ENCODE peak calls at places on chromosomes 7 and 10, in five cellular contexts. R is CD4-positive, alpha-beta T cell; T is OCI-LY7; A is adrenal gland; P is MCF 10A. W is an unnamed sample.

GRCh38 chr7:101882595-101883564 is 65.5 kb downstream of the CUX1 start:
- DNase-seq in R (no peak), T (peak; percentile 64), A (peak; percentile 96), P (peak; percentile 100), W (peak; percentile 61)

GRCh38 chr10:47033541-47034270 is 122.5 kb downstream of the PTPN20 start:
- DNase-seq in R (no peak), T (no peak), A (no peak), P (no peak), W (no peak)

GRCh38 chr10:28241766-28242399 is 61.0 kb downstream of the MPP7 start:
- DNase-seq in R (peak; percentile 26), T (peak; percentile 62), A (no peak), P (peak; percentile 64), W (no peak)

GRCh38 chr7:129657363-129657762 is 45.8 kb downstream of the NRF1 start:
- DNase-seq in R (no peak), T (no peak), A (no peak), P (peak; percentile 83), W (no peak)

GRCh38 chr7:4136501-4137110 is 545.5 kb upstream of the FOXK1 start:
- DNase-seq in R (no peak), T (no peak), A (no peak), P (no peak), W (no peak)

GRCh38 chr10:122878799-122879338 is 512 bp downstream of the FAM24B start:
- DNase-seq in R (no peak), T (peak; percentile 11), A (no peak), P (peak; percentile 28), W (no peak)

GRCh38 chr7:26487780-26488535 is 196.3 kb downstream of the SNX10 start:
- DNase-seq in R (no peak), T (no peak), A (no peak), P (no peak), W (no peak)

GRCh38 chr10:121553861-121554264 is 44.4 kb downstream of the FGFR2 start:
- DNase-seq in R (no peak), T (no peak), A (no peak), P (peak; percentile 48), W (no peak)

GRCh38 chr7:82017334-82017943 is 247.6 kb upstream of the HGF start:
- DNase-seq in R (no peak), T (peak; percentile 19), A (no peak), P (peak; percentile 28), W (no peak)
- TF ChIP-seq CTCF in R (no peak), T (peak; percentile 82), A (peak; percentile 46), P (peak; percentile 28), W (no peak)

DNA sequence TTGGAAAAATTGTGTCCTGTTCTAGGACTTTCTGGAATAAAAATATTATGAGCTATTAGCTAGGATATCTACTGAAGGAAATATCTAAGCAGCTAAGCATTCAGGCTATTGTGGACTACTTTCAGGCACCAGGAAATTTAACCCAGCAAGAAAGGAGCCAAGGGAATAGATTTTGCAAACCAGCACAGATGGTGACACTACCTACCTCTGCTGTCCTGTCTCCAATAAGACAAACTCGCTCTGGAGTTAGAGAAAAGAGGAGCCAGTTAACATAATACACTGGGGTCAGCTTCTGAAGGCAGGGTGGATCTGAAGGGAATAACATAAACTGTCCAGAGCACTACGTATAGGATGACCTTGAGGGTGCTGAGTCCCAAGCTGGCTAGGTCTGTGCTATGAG is 223.7 kb upstream of the PRSS58 start:
- DNase-seq in R (no peak), T (no peak), A (no peak), P (no peak), W (no peak)
- TF ChIP-seq CTCF in R (no peak), T (peak; percentile 38), A (no peak), P (no peak), W (no peak)

DNA sequence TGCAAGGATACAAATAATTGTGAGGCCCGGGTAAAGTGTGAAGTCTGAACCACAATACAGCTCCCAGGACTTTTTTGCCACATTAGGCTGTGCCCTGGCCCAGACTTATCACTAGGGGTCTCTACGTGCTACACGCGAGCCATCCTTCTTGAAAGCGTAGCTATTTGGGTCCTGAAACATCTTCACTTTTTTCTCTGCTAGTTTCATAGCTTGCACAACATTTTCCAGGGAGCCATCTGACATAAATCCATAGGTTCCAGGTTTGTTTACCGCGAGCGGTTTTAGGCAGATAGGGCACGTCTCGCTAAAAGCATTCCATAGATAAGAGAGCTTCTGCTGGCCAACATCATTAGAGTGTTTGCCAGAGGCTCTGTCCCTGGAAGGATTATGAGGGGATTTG is 226.5 kb downstream of the RPS24 start:
- DNase-seq in R (no peak), T (no peak), A (no peak), P (no peak), W (no peak)
- TF ChIP-seq CTCF in R (no peak), T (peak; percentile 27), A (no peak), P (no peak), W (no peak)

GRCh38 chr10:10038358-10038757 is 979.3 kb upstream of the CELF2 start:
- DNase-seq in R (no peak), T (no peak), A (no peak), P (peak; percentile 11), W (no peak)

GRCh38 chr10:10045765-10046028 is 972.0 kb upstream of the CELF2 start:
- DNase-seq in R (no peak), T (no peak), A (no peak), P (no peak), W (no peak)

GRCh38 chr10:10039600-10039999 is 978.1 kb upstream of the CELF2 start:
- DNase-seq in R (no peak), T (no peak), A (no peak), P (no peak), W (no peak)

GRCh38 chr10:10044959-10045764 is 972.5 kb upstream of the CELF2 start:
- DNase-seq in R (no peak), T (peak; percentile 94), A (no peak), P (no peak), W (no peak)

DNA sequence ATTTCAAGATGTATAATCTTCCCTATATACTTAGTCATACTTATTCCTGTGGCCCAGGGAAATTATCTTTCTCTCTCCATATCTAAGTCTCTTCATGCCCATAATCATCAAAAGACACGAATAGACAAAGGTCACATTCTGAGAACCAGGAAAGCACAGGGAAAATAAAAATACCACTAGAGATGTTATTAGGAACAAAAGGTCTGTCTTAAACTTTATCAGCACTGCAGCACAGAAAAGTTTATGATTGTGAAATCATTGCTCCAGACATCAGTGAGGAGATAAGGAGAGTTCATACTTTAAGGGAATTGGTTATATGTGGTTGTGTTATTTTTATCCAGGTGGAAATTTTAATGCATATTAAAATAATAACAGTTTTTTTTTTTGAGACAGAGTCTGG is 974.6 kb upstream of the CELF2 start:
- DNase-seq in R (no peak), T (no peak), A (no peak), P (no peak), W (no peak)
- TF ChIP-seq CTCF in R (no peak), T (no peak), A (no peak), P (no peak), W (no peak)

GRCh38 chr7:93779115-93779514 is 111.4 kb downstream of the TFPI2 start:
- DNase-seq in R (no peak), T (no peak), A (no peak), P (no peak), W (no peak)

GRCh38 chr7:93773446-93773845 is 117.1 kb downstream of the TFPI2 start:
- DNase-seq in R (no peak), T (no peak), A (no peak), P (no peak), W (no peak)

DNA sequence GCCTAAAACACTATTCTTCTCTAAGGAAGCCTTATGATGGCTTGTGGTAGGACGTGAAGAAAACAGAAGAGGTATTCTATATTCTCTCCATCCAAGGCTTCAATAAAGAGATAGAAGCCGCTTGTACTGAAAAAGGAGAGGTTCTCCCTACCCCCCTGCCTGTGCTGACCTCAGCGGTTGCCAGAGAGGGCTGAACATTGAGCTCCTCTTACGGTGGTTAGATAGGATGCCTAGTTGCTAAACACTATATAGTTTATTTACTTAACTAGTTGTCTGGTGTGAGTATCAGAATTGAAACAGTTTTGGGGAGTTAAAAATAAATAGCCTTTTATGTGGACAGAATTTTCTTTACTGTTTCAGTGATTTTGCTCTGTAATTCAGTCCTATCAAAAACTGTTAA is 112.2 kb downstream of the TFPI2 start:
- DNase-seq in R (no peak), T (no peak), A (no peak), P (no peak), W (no peak)
- TF ChIP-seq CTCF in R (no peak), T (no peak), A (no peak), P (no peak), W (no peak)

GRCh38 chr7:133654547-133654946 is 401.7 kb downstream of the EXOC4 start:
- DNase-seq in R (no peak), T (no peak), A (no peak), P (no peak), W (no peak)
- TF ChIP-seq CTCF in R (no peak), T (no peak), A (no peak), P (no peak), W (no peak)

DNA sequence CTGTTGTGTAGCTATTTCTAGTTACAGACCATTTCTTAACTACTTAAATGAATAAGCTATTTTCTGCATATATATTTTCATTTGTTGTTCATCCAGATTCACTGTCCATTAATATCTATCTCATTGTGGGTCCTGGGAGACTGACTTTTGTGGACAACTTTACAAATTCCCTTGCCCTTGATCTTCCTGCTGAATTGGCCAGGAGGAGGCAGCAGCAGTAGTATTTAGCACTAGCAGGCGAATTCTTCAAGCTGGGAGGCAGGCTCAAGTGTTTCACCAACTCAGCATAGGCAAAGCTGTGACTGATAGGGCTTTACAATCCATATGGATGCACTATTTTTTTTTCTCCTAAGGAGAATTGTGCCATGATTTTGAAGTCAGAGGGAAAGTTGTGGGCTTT is 461.0 kb upstream of the NRG3 start:
- DNase-seq in R (no peak), T (no peak), A (no peak), P (peak; percentile 35), W (no peak)
- TF ChIP-seq CTCF in R (no peak), T (peak; percentile 15), A (no peak), P (peak; percentile 27), W (no peak)

GRCh38 chr10:64379898-64380297 is 858.7 kb downstream of the REEP3 start:
- DNase-seq in R (no peak), T (no peak), A (peak; percentile 14), P (peak; percentile 20), W (no peak)
- TF ChIP-seq CTCF in R (no peak), T (no peak), A (no peak), P (no peak), W (no peak)

GRCh38 chr7:149071641-149072437 is 18.7 kb downstream of the ZNF786 start:
- DNase-seq in R (peak; percentile 23), T (no peak), A (no peak), P (no peak), W (no peak)
- TF ChIP-seq CTCF in R (no peak), T (no peak), A (peak; percentile 21), P (no peak), W (no peak)

GRCh38 chr10:109126541-109126940 is 796.8 kb downstream of the XPNPEP1 start:
- DNase-seq in R (no peak), T (no peak), A (no peak), P (no peak), W (no peak)
- TF ChIP-seq CTCF in R (no peak), T (no peak), A (no peak), P (no peak), W (no peak)